ENCODE peak calls at places on chromosomes 13 and 19, in nine cellular contexts. H is GM12891, X is heart left ventricle, G is spleen, K is H1, E is breast epithelium, Y is NB4, Z is stomach, S is adrenal gland. R is an unnamed sample.
A peak's percentile ranks its signal among the peaks of the same experiment; 100 is the strongest.

GRCh38 chr13:92259523-92259922 is 861.1 kb downstream of the GPC5 start:
- DNase-seq in Y (no peak), E (no peak), K (no peak), H (no peak), Z (no peak), X (no peak), S (no peak), G (no peak), R (no peak)

GRCh38 chr19:40257096-40257517 is 28.0 kb downstream of the AKT2 start:
- DNase-seq in Y (no peak), Z (peak; percentile 47), H (no peak), G (no peak), S (peak; percentile 81), X (peak; percentile 60), E (no peak), K (no peak), R (no peak)

GRCh38 chr13:50393641-50394040 is 378.4 kb downstream of the KCNRG start:
- DNase-seq in H (no peak), S (no peak), K (no peak), Z (no peak), G (no peak), Y (no peak), E (no peak), X (no peak), R (no peak)

GRCh38 chr19:13718733-13719132 is 45.6 kb upstream of the MRI1 start:
- DNase-seq in S (peak; percentile 75), K (peak; percentile 29), Z (no peak), Y (peak; percentile 41), X (peak; percentile 33), E (no peak), G (no peak), H (no peak), R (no peak)

GRCh38 chr13:48333976-48334375 is 30.4 kb downstream of the RB1 start:
- DNase-seq in K (no peak), H (no peak), G (no peak), Z (no peak), S (no peak), E (no peak), X (no peak), Y (no peak), R (no peak)

GRCh38 chr19:11479470-11480080 is 1.3 kb downstream of the ELAVL3 start:
- DNase-seq in Y (no peak), K (peak; percentile 67), E (no peak), Z (no peak), S (no peak), H (no peak), X (no peak), G (no peak), R (no peak)

GRCh38 chr19:39406656-39407393 is at the start of gene ZFP36:
- DNase-seq in Z (peak; percentile 95), E (peak; percentile 97), Y (peak; percentile 73), X (peak; percentile 92), H (peak; percentile 62), G (peak; percentile 97), S (peak; percentile 95), K (no peak), R (peak; percentile 94)

GRCh38 chr19:33333151-33333550 is 30.8 kb upstream of the CEBPA start:
- DNase-seq in Z (no peak), S (no peak), H (no peak), K (no peak), Y (no peak), G (no peak), X (no peak), E (no peak), R (no peak)

GRCh38 chr19:19538077-19538764 is at the start of gene CILP2:
- DNase-seq in X (no peak), S (no peak), G (no peak), K (no peak), E (no peak), H (no peak), Y (no peak), Z (peak; percentile 37), R (no peak)

GRCh38 chr13:33401238-33401637 is 115.7 kb upstream of the STARD13 start:
- DNase-seq in X (peak; percentile 65), Y (no peak), K (no peak), H (no peak), Z (peak; percentile 31), E (no peak), S (no peak), G (no peak), R (no peak)

GRCh38 chr13:51518847-51519246 is 65.4 kb upstream of the WDFY2 start:
- DNase-seq in E (no peak), S (no peak), G (no peak), H (no peak), Y (peak; percentile 77), K (no peak), Z (no peak), X (no peak), R (no peak)

GRCh38 chr19:50377051-50377441 is 789 bp downstream of the NR1H2 start:
- DNase-seq in G (peak; percentile 88), X (peak; percentile 34), Z (peak; percentile 53), H (no peak), Y (no peak), S (no peak), K (no peak), E (no peak), R (peak; percentile 46)

DNA sequence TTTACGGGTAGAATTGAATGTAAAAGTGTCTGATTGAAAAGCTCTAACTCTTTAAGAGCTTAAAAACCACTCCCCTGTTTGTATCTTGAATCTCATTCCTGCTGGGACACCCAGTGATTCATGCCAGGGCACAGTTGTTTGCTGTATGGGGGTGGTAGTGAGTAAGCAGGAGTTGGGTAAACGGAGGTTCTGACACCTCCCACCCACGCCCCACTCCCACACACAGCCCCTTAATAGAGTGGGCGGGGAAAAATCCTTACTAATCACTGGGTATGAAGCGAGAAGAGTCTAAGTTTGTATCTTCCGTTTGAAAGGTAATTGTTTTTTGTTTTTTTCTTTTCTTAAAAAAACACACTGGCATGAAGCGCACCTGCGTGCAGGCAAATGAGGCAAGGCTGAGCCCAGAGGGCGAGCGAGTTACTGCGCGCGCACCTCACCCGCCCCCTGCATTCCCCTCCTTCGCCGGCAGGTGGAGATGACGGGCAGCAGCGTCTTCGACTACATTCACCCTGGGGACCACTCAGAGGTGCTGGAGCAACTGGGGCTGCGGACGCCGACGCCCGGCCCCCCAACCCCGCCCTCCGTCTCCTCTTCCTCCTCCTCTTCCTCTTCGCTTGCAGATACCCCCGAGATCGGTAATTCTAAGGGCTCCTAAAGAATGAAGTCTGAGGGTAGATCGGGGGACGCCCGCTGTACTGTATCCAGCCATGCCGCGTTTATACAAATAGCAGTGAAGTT is 12.8 kb downstream of the TMEM160 start:
- DNase-seq in H (peak; percentile 96), Y (peak; percentile 100), K (no peak), G (peak; percentile 97), Z (peak; percentile 93), X (peak; percentile 78), S (peak; percentile 94), E (peak; percentile 94), R (peak; percentile 83)
- TF ChIP-seq POLR2A in H (no peak), Y (peak; percentile 79), K (no peak), G (no peak), Z (no peak), X (no peak), S (no peak), E (no peak), R (peak; percentile 25)

GRCh38 chr13:74570046-74570445 is 435.8 kb upstream of the KLF12 start:
- DNase-seq in K (no peak), X (no peak), H (no peak), Z (no peak), S (no peak), E (no peak), Y (no peak), G (no peak), R (no peak)
- TF ChIP-seq POLR2A in K (no peak), X (no peak), H (no peak), Z (no peak), S (no peak), E (no peak), Y (no peak), G (no peak), R (no peak)

GRCh38 chr19:45918721-45919120 is 4.1 kb upstream of the NANOS2 start:
- DNase-seq in Z (no peak), Y (no peak), H (no peak), E (no peak), X (no peak), G (no peak), S (no peak), K (no peak), R (no peak)
- TF ChIP-seq POLR2A in Z (no peak), Y (no peak), H (no peak), E (no peak), X (no peak), G (no peak), S (no peak), K (no peak), R (no peak)

GRCh38 chr19:42396542-42397314 is 6.6 kb upstream of the CNFN start:
- DNase-seq in G (peak; percentile 98), H (peak; percentile 100), Z (peak; percentile 99), E (peak; percentile 99), Y (peak; percentile 95), K (peak; percentile 97), S (peak; percentile 100), X (peak; percentile 99), R (peak; percentile 99)
- TF ChIP-seq POLR2A in G (peak; percentile 84), H (peak; percentile 84), Z (no peak), E (peak; percentile 62), Y (peak; percentile 80), K (peak; percentile 82), S (peak; percentile 24), X (peak; percentile 90), R (peak; percentile 77)

GRCh38 chr19:41321204-41321599 is 11.2 kb downstream of the CCDC97 start:
- DNase-seq in Y (no peak), X (no peak), G (no peak), K (no peak), Z (no peak), E (no peak), S (no peak), H (no peak), R (no peak)
- TF ChIP-seq POLR2A in Y (no peak), X (no peak), G (no peak), K (no peak), Z (no peak), E (no peak), S (no peak), H (no peak), R (no peak)